ENCODE peak calls at places on chromosomes 5 and 9, in eight cellular contexts. X is Calu3; B is activated CD4-positive, alpha-beta T cell treated with anti-CD3 and anti-CD28 coated beads, Interleukin-2, amount 10 ng/mL, durations not matched to agents 7 days and 5 days; N is COR-L47; R is mammary epithelial cell; U is endothelial cell; Y is IMR-90; A is HT1080. V is an unnamed sample.

GRCh38 chr9:107615325-107615724 is 125.8 kb upstream of the KLF4 start:
- DNase-seq in X (no peak), B (no peak), N (no peak), R (no peak), U (no peak), Y (peak), A (no peak), V (no peak)

GRCh38 chr9:112921549-112921948 is 30.9 kb upstream of the SLC46A2 start:
- DNase-seq in X (peak), B (no peak), N (peak), R (peak), U (peak), Y (peak), A (peak), V (peak)

GRCh38 chr5:143229896-143230675 is 173.4 kb downstream of the NR3C1 start:
- DNase-seq in X (peak), B (peak), N (no peak), R (no peak), U (no peak), Y (no peak), A (no peak), V (no peak)

GRCh38 chr9:132443951-132444615 is 34.1 kb downstream of the CFAP77 start:
- DNase-seq in X (no peak), B (no peak), N (peak), R (peak), U (no peak), Y (no peak), A (no peak), V (no peak)

GRCh38 chr9:14165376-14166035 is 148.4 kb downstream of the NFIB start:
- DNase-seq in X (no peak), B (no peak), N (no peak), R (peak), U (no peak), Y (no peak), A (no peak), V (no peak)

GRCh38 chr5:120464627-120465280 is 654 bp downstream of the PRR16 start:
- DNase-seq in X (peak), B (no peak), N (no peak), R (peak), U (peak), Y (peak), A (peak), V (peak)

GRCh38 chr5:140262221-140262620 is 40.7 kb downstream of the PFDN1 start:
- DNase-seq in X (no peak), B (no peak), N (no peak), R (no peak), U (no peak), Y (no peak), A (no peak), V (no peak)

GRCh38 chr5:134662971-134663370 is 14.4 kb downstream of the SEC24A start:
- DNase-seq in X (no peak), B (no peak), N (no peak), R (no peak), U (no peak), Y (no peak), A (no peak), V (no peak)